ENCODE peak calls at places on chromosome 2, in seven cellular contexts. One of them, this sample, is unnamed.

GRCh38 chr2:119544075-119545031 is at the start of gene CFAP221:
- DNase-seq in upper lobe of right lung: peak; percentile 93
- DNase-seq in heart left ventricle: peak; percentile 68
- DNase-seq in psoas muscle: peak; percentile 74
- DNase-seq in Peyer's patch: peak; percentile 18
- DNase-seq in aorta: peak; percentile 93
- DNase-seq in CD4-positive, alpha-beta memory T cell: no peak
- DNase-seq in this sample: no peak

GRCh38 chr2:223586261-223586660 is 15.9 kb downstream of the SCG2 start:
- DNase-seq in CD4-positive, alpha-beta memory T cell: no peak
- DNase-seq in upper lobe of right lung: no peak
- DNase-seq in Peyer's patch: no peak
- DNase-seq in heart left ventricle: no peak
- DNase-seq in psoas muscle: no peak
- DNase-seq in aorta: no peak
- DNase-seq in this sample: no peak

GRCh38 chr2:20664431-20665260 is 2.3 kb upstream of the GDF7 start:
- DNase-seq in CD4-positive, alpha-beta memory T cell: no peak
- DNase-seq in aorta: no peak
- DNase-seq in psoas muscle: no peak
- DNase-seq in upper lobe of right lung: peak; percentile 37
- DNase-seq in Peyer's patch: no peak
- DNase-seq in heart left ventricle: no peak
- DNase-seq in this sample: no peak

GRCh38 chr2:203535784-203536590 is 886 bp upstream of the RAPH1 start:
- DNase-seq in Peyer's patch: no peak
- DNase-seq in aorta: no peak
- DNase-seq in CD4-positive, alpha-beta memory T cell: no peak
- DNase-seq in heart left ventricle: no peak
- DNase-seq in upper lobe of right lung: no peak
- DNase-seq in psoas muscle: no peak
- DNase-seq in this sample: no peak

GRCh38 chr2:120235681-120236080 is 12.5 kb upstream of the TMEM185B start:
- DNase-seq in CD4-positive, alpha-beta memory T cell: no peak
- DNase-seq in heart left ventricle: no peak
- DNase-seq in upper lobe of right lung: no peak
- DNase-seq in psoas muscle: no peak
- DNase-seq in Peyer's patch: no peak
- DNase-seq in aorta: no peak
- DNase-seq in this sample: no peak

GRCh38 chr2:194203898-194204297 is 1453.1 kb upstream of the SLC39A10 start:
- DNase-seq in heart left ventricle: no peak
- DNase-seq in Peyer's patch: no peak
- DNase-seq in upper lobe of right lung: no peak
- DNase-seq in psoas muscle: no peak
- DNase-seq in aorta: no peak
- DNase-seq in CD4-positive, alpha-beta memory T cell: no peak
- DNase-seq in this sample: no peak

GRCh38 chr2:44560352-44560751 is 198.6 kb downstream of the CAMKMT start:
- DNase-seq in upper lobe of right lung: no peak
- DNase-seq in psoas muscle: no peak
- DNase-seq in heart left ventricle: no peak
- DNase-seq in aorta: no peak
- DNase-seq in CD4-positive, alpha-beta memory T cell: no peak
- DNase-seq in Peyer's patch: no peak
- DNase-seq in this sample: no peak

GRCh38 chr2:196660264-196660663 is 20.7 kb downstream of the CCDC150 start:
- DNase-seq in upper lobe of right lung: no peak
- DNase-seq in CD4-positive, alpha-beta memory T cell: no peak
- DNase-seq in heart left ventricle: no peak
- DNase-seq in Peyer's patch: no peak
- DNase-seq in aorta: no peak
- DNase-seq in psoas muscle: no peak
- DNase-seq in this sample: no peak

GRCh38 chr2:6228251-6228650 is 536.1 kb downstream of the SOX11 start:
- DNase-seq in Peyer's patch: no peak
- DNase-seq in upper lobe of right lung: no peak
- DNase-seq in heart left ventricle: no peak
- DNase-seq in aorta: no peak
- DNase-seq in CD4-positive, alpha-beta memory T cell: no peak
- DNase-seq in psoas muscle: no peak
- DNase-seq in this sample: no peak

GRCh38 chr2:207812058-207812857 is 42.6 kb upstream of the FZD5 start:
- DNase-seq in upper lobe of right lung: no peak
- DNase-seq in aorta: no peak
- DNase-seq in heart left ventricle: no peak
- DNase-seq in Peyer's patch: no peak
- DNase-seq in psoas muscle: no peak
- DNase-seq in CD4-positive, alpha-beta memory T cell: no peak
- DNase-seq in this sample: no peak

GRCh38 chr2:95386031-95386430 is 16.5 kb upstream of the FAHD2A start:
- DNase-seq in CD4-positive, alpha-beta memory T cell: no peak
- DNase-seq in heart left ventricle: no peak
- DNase-seq in upper lobe of right lung: no peak
- DNase-seq in psoas muscle: no peak
- DNase-seq in Peyer's patch: no peak
- DNase-seq in aorta: peak; percentile 48
- DNase-seq in this sample: no peak

GRCh38 chr2:182949572-182950189 is 83.2 kb upstream of the FRZB start:
- DNase-seq in aorta: no peak
- DNase-seq in Peyer's patch: no peak
- DNase-seq in upper lobe of right lung: no peak
- DNase-seq in CD4-positive, alpha-beta memory T cell: no peak
- DNase-seq in heart left ventricle: no peak
- DNase-seq in psoas muscle: peak; percentile 44
- DNase-seq in this sample: no peak

GRCh38 chr2:210955591-210955990 is 399.2 kb downstream of the CPS1 start:
- DNase-seq in upper lobe of right lung: no peak
- DNase-seq in psoas muscle: no peak
- DNase-seq in Peyer's patch: no peak
- DNase-seq in heart left ventricle: no peak
- DNase-seq in aorta: no peak
- DNase-seq in CD4-positive, alpha-beta memory T cell: no peak
- DNase-seq in this sample: no peak

GRCh38 chr2:144082327-144082726 is 437.6 kb downstream of the ZEB2 start:
- DNase-seq in psoas muscle: no peak
- DNase-seq in CD4-positive, alpha-beta memory T cell: no peak
- DNase-seq in heart left ventricle: no peak
- DNase-seq in upper lobe of right lung: no peak
- DNase-seq in Peyer's patch: no peak
- DNase-seq in aorta: no peak
- DNase-seq in this sample: no peak

GRCh38 chr2:239689985-239690384 is 289.2 kb upstream of the HDAC4 start:
- DNase-seq in upper lobe of right lung: no peak
- DNase-seq in Peyer's patch: peak; percentile 13
- DNase-seq in CD4-positive, alpha-beta memory T cell: no peak
- DNase-seq in psoas muscle: no peak
- DNase-seq in aorta: no peak
- DNase-seq in heart left ventricle: no peak
- DNase-seq in this sample: no peak

GRCh38 chr2:86695053-86695691 is 24.9 kb upstream of the RMND5A start:
- DNase-seq in CD4-positive, alpha-beta memory T cell: no peak
- DNase-seq in heart left ventricle: no peak
- DNase-seq in upper lobe of right lung: no peak
- DNase-seq in aorta: no peak
- DNase-seq in Peyer's patch: no peak
- DNase-seq in psoas muscle: no peak
- DNase-seq in this sample: no peak

GRCh38 chr2:237585590-237586221 is 4.8 kb downstream of the RAB17 start:
- DNase-seq in heart left ventricle: no peak
- DNase-seq in aorta: peak; percentile 45
- DNase-seq in psoas muscle: no peak
- DNase-seq in upper lobe of right lung: no peak
- DNase-seq in CD4-positive, alpha-beta memory T cell: no peak
- DNase-seq in Peyer's patch: no peak
- DNase-seq in this sample: no peak

GRCh38 chr2:136381722-136382633 is 264.0 kb upstream of the CXCR4 start:
- DNase-seq in Peyer's patch: peak; percentile 87
- DNase-seq in aorta: no peak
- DNase-seq in CD4-positive, alpha-beta memory T cell: peak; percentile 85
- DNase-seq in upper lobe of right lung: no peak
- DNase-seq in heart left ventricle: peak; percentile 28
- DNase-seq in psoas muscle: no peak
- DNase-seq in this sample: peak; percentile 87

GRCh38 chr2:28226558-28226957 is 166.1 kb upstream of the FOSL2 start:
- DNase-seq in CD4-positive, alpha-beta memory T cell: no peak
- DNase-seq in upper lobe of right lung: no peak
- DNase-seq in Peyer's patch: no peak
- DNase-seq in aorta: no peak
- DNase-seq in heart left ventricle: no peak
- DNase-seq in psoas muscle: no peak
- DNase-seq in this sample: no peak

GRCh38 chr2:181318504-181319280 is 138.5 kb upstream of the ITGA4 start:
- DNase-seq in psoas muscle: no peak
- DNase-seq in Peyer's patch: no peak
- DNase-seq in upper lobe of right lung: no peak
- DNase-seq in heart left ventricle: no peak
- DNase-seq in aorta: no peak
- DNase-seq in CD4-positive, alpha-beta memory T cell: no peak
- DNase-seq in this sample: no peak

GRCh38 chr2:101473911-101474751 is 781 bp downstream of the RFX8 start:
- DNase-seq in heart left ventricle: peak; percentile 74
- DNase-seq in Peyer's patch: no peak
- DNase-seq in aorta: peak; percentile 87
- DNase-seq in upper lobe of right lung: peak; percentile 69
- DNase-seq in psoas muscle: peak; percentile 60
- DNase-seq in CD4-positive, alpha-beta memory T cell: peak; percentile 37
- DNase-seq in this sample: peak; percentile 33

GRCh38 chr2:12448846-12449480 is 267.8 kb upstream of the TRIB2 start:
- DNase-seq in CD4-positive, alpha-beta memory T cell: no peak
- DNase-seq in aorta: no peak
- DNase-seq in Peyer's patch: no peak
- DNase-seq in psoas muscle: no peak
- DNase-seq in upper lobe of right lung: no peak
- DNase-seq in heart left ventricle: no peak
- DNase-seq in this sample: no peak

GRCh38 chr2:102187191-102188150 is 648 bp downstream of the IL1RL2 start:
- DNase-seq in psoas muscle: peak; percentile 70
- DNase-seq in upper lobe of right lung: peak; percentile 83
- DNase-seq in Peyer's patch: no peak
- DNase-seq in CD4-positive, alpha-beta memory T cell: peak; percentile 40
- DNase-seq in heart left ventricle: peak; percentile 65
- DNase-seq in aorta: peak; percentile 87
- DNase-seq in this sample: peak; percentile 20

GRCh38 chr2:61117534-61117933 is 44.5 kb upstream of the C2orf74 start:
- DNase-seq in Peyer's patch: no peak
- DNase-seq in upper lobe of right lung: no peak
- DNase-seq in heart left ventricle: no peak
- DNase-seq in aorta: no peak
- DNase-seq in psoas muscle: no peak
- DNase-seq in CD4-positive, alpha-beta memory T cell: no peak
- DNase-seq in this sample: no peak

GRCh38 chr2:164840930-164841718 is 499 bp downstream of the COBLL1 start:
- DNase-seq in psoas muscle: peak; percentile 77
- DNase-seq in CD4-positive, alpha-beta memory T cell: no peak
- DNase-seq in heart left ventricle: peak; percentile 84
- DNase-seq in aorta: peak; percentile 92
- DNase-seq in Peyer's patch: peak; percentile 61
- DNase-seq in upper lobe of right lung: peak; percentile 90
- DNase-seq in this sample: no peak

GRCh38 chr2:225120175-225120574 is 77.9 kb upstream of the DOCK10 start:
- DNase-seq in Peyer's patch: no peak
- DNase-seq in aorta: no peak
- DNase-seq in upper lobe of right lung: no peak
- DNase-seq in CD4-positive, alpha-beta memory T cell: no peak
- DNase-seq in heart left ventricle: no peak
- DNase-seq in psoas muscle: no peak
- DNase-seq in this sample: no peak

GRCh38 chr2:209680596-209680995 is 91.0 kb upstream of the UNC80 start:
- DNase-seq in aorta: no peak
- DNase-seq in psoas muscle: no peak
- DNase-seq in CD4-positive, alpha-beta memory T cell: no peak
- DNase-seq in heart left ventricle: no peak
- DNase-seq in Peyer's patch: no peak
- DNase-seq in upper lobe of right lung: no peak
- DNase-seq in this sample: no peak
- H3K36me3 ChIP-seq in aorta: no peaks in the 10 kb centered on the region
- H3K36me3 ChIP-seq in psoas muscle: no peaks in the 10 kb centered on the region
- H3K36me3 ChIP-seq in CD4-positive, alpha-beta memory T cell: no peaks in the 10 kb centered on the region
- H3K36me3 ChIP-seq in heart left ventricle: peaks cover 2% of the 10 kb centered on the region
- H3K36me3 ChIP-seq in Peyer's patch: no peaks in the 10 kb centered on the region
- H3K36me3 ChIP-seq in upper lobe of right lung: no peaks in the 10 kb centered on the region
- H3K36me3 ChIP-seq in this sample: no peaks in the 10 kb centered on the region

GRCh38 chr2:71720596-71721361 is 267.4 kb downstream of the DYSF start:
- DNase-seq in aorta: no peak
- DNase-seq in CD4-positive, alpha-beta memory T cell: no peak
- DNase-seq in upper lobe of right lung: no peak
- DNase-seq in heart left ventricle: no peak
- DNase-seq in psoas muscle: no peak
- DNase-seq in Peyer's patch: no peak
- DNase-seq in this sample: no peak

GRCh38 chr2:71719520-71720282 is 266.3 kb downstream of the DYSF start:
- DNase-seq in upper lobe of right lung: no peak
- DNase-seq in heart left ventricle: no peak
- DNase-seq in CD4-positive, alpha-beta memory T cell: no peak
- DNase-seq in Peyer's patch: no peak
- DNase-seq in aorta: peak; percentile 66
- DNase-seq in psoas muscle: no peak
- DNase-seq in this sample: no peak

GRCh38 chr2:71721362-71721665 is 268.0 kb downstream of the DYSF start:
- DNase-seq in upper lobe of right lung: no peak
- DNase-seq in Peyer's patch: no peak
- DNase-seq in CD4-positive, alpha-beta memory T cell: no peak
- DNase-seq in psoas muscle: no peak
- DNase-seq in heart left ventricle: no peak
- DNase-seq in aorta: peak; percentile 38
- DNase-seq in this sample: no peak

GRCh38 chr2:71721669-71722068 is 268.3 kb downstream of the DYSF start:
- DNase-seq in aorta: no peak
- DNase-seq in psoas muscle: no peak
- DNase-seq in heart left ventricle: no peak
- DNase-seq in upper lobe of right lung: no peak
- DNase-seq in Peyer's patch: no peak
- DNase-seq in CD4-positive, alpha-beta memory T cell: no peak
- DNase-seq in this sample: no peak

GRCh38 chr2:71720283-71720560 is 266.9 kb downstream of the DYSF start:
- DNase-seq in aorta: no peak
- DNase-seq in Peyer's patch: no peak
- DNase-seq in heart left ventricle: no peak
- DNase-seq in psoas muscle: no peak
- DNase-seq in CD4-positive, alpha-beta memory T cell: no peak
- DNase-seq in upper lobe of right lung: no peak
- DNase-seq in this sample: no peak
- H3K4me1 ChIP-seq in aorta: peaks cover 13% of the 10 kb centered on the region
- H3K4me1 ChIP-seq in Peyer's patch: no peaks in the 10 kb centered on the region
- H3K4me1 ChIP-seq in heart left ventricle: peaks cover 63% of the 10 kb centered on the region
- H3K4me1 ChIP-seq in psoas muscle: peaks cover 35% of the 10 kb centered on the region
- H3K4me1 ChIP-seq in CD4-positive, alpha-beta memory T cell: no peaks in the 10 kb centered on the region
- H3K4me1 ChIP-seq in upper lobe of right lung: peaks cover 47% of the 10 kb centered on the region
- H3K4me1 ChIP-seq in this sample: no peaks in the 10 kb centered on the region

GRCh38 chr2:59787095-59787494 is 766.4 kb downstream of the BCL11A start:
- DNase-seq in CD4-positive, alpha-beta memory T cell: no peak
- DNase-seq in heart left ventricle: no peak
- DNase-seq in Peyer's patch: no peak
- DNase-seq in upper lobe of right lung: no peak
- DNase-seq in aorta: no peak
- DNase-seq in psoas muscle: no peak
- DNase-seq in this sample: no peak
- H3K27ac ChIP-seq in CD4-positive, alpha-beta memory T cell: no peak overlapping the region
- H3K27ac ChIP-seq in heart left ventricle: no peak overlapping the region
- H3K27ac ChIP-seq in Peyer's patch: no peak overlapping the region
- H3K27ac ChIP-seq in upper lobe of right lung: no peak overlapping the region
- H3K27ac ChIP-seq in aorta: no peak overlapping the region
- H3K27ac ChIP-seq in psoas muscle: no peak overlapping the region
- H3K27ac ChIP-seq in this sample: no peak overlapping the region

GRCh38 chr2:65070172-65070830 is 14.1 kb downstream of the CEP68 start:
- DNase-seq in upper lobe of right lung: no peak
- DNase-seq in aorta: no peak
- DNase-seq in psoas muscle: no peak
- DNase-seq in CD4-positive, alpha-beta memory T cell: no peak
- DNase-seq in Peyer's patch: no peak
- DNase-seq in heart left ventricle: no peak
- DNase-seq in this sample: no peak
- H3K36me3 ChIP-seq in upper lobe of right lung: peaks cover 35% of the 10 kb centered on the region
- H3K36me3 ChIP-seq in aorta: peaks cover 8% of the 10 kb centered on the region
- H3K36me3 ChIP-seq in psoas muscle: peaks cover 5% of the 10 kb centered on the region
- H3K36me3 ChIP-seq in CD4-positive, alpha-beta memory T cell: peaks cover 31% of the 10 kb centered on the region
- H3K36me3 ChIP-seq in Peyer's patch: no peaks in the 10 kb centered on the region
- H3K36me3 ChIP-seq in heart left ventricle: peaks cover 60% of the 10 kb centered on the region
- H3K36me3 ChIP-seq in this sample: no peaks in the 10 kb centered on the region

This sample was measured in naive thymus-derived CD4-positive, alpha-beta T cell.